ENCODE peak calls at places on chromosomes 12 and 14, in four cellular contexts. P is NCI-H460, F is A172, D is adipocyte. S is an unnamed sample.

GRCh38 chr12:116248930-116249329 is 28.6 kb downstream of the MED13L start:
- DNase-seq in F (no peak), P (no peak), D (no peak), S (no peak)

GRCh38 chr12:13101854-13102375 is 1.6 kb downstream of the GSG1 start:
- DNase-seq in P (peak), D (peak), F (peak), S (peak)

GRCh38 chr14:22520235-22520634 is 68.8 kb downstream of the DAD1 start:
- DNase-seq in D (peak), F (no peak), P (no peak), S (peak)

GRCh38 chr14:56150018-56150417 is 31.8 kb downstream of the PELI2 start:
- DNase-seq in F (no peak), D (no peak), P (no peak), S (no peak)

GRCh38 chr12:108802666-108803036 is 54.7 kb downstream of the SSH1 start:
- DNase-seq in D (peak), F (no peak), P (no peak), S (peak)

GRCh38 chr12:45314770-45315169 is 98.9 kb downstream of the ANO6 start:
- DNase-seq in D (no peak), P (no peak), F (no peak), S (no peak)

GRCh38 chr12:116159175-116159574 is 118.3 kb downstream of the MED13L start:
- DNase-seq in P (no peak), D (peak), F (no peak), S (peak)

GRCh38 chr14:70660967-70661871 is 19.5 kb downstream of the TTC9 start:
- DNase-seq in D (no peak), P (no peak), F (no peak), S (no peak)

GRCh38 chr14:76763362-76764041 is 2.2 kb downstream of the VASH1 start:
- DNase-seq in P (no peak), D (no peak), F (no peak), S (peak)

GRCh38 chr12:111444314-111444705 is 38.6 kb downstream of the SH2B3 start:
- DNase-seq in D (no peak), P (no peak), F (no peak), S (no peak)

GRCh38 chr12:43692064-43692463 is 66.5 kb downstream of the PUS7L start:
- DNase-seq in D (peak), P (no peak), F (peak), S (peak)

GRCh38 chr12:69421548-69421947 is 48.6 kb upstream of the FRS2 start:
- DNase-seq in P (no peak), F (no peak), D (no peak), S (no peak)

GRCh38 chr14:105537580-105538474 is 11.4 kb downstream of the TMEM121 start:
- DNase-seq in F (peak), D (peak), P (peak), S (peak)

GRCh38 chr12:12133259-12133658 is 62.5 kb downstream of the BCL2L14 start:
- DNase-seq in P (no peak), D (no peak), F (no peak), S (no peak)

GRCh38 chr14:75126679-75127473 is at the start of gene NEK9:
- DNase-seq in D (peak), F (no peak), P (peak), S (peak)

GRCh38 chr12:88207921-88208640 is 66.0 kb downstream of the TMTC3 start:
- DNase-seq in D (peak), P (no peak), F (no peak), S (peak)

GRCh38 chr14:104135904-104136471 is 2.4 kb upstream of the KIF26A start:
- DNase-seq in F (no peak), P (no peak), D (peak), S (no peak)

GRCh38 chr12:44525806-44526654 is 350.1 kb downstream of the NELL2 start:
- DNase-seq in P (no peak), F (no peak), D (no peak), S (no peak)

GRCh38 chr14:38828183-38828877 is 274.7 kb downstream of the SEC23A start:
- DNase-seq in P (no peak), F (no peak), D (no peak), S (no peak)

GRCh38 chr12:22543246-22544037 is 900 bp downstream of the C2CD5 start:
- DNase-seq in D (peak), F (no peak), P (no peak), S (peak)

GRCh38 chr12:106629797-106630669 is 47.2 kb downstream of the RFX4 start:
- DNase-seq in F (peak), P (no peak), D (no peak), S (peak)

GRCh38 chr14:23577004-23577681 is 1.4 kb downstream of the JPH4 start:
- DNase-seq in P (no peak), F (no peak), D (peak), S (peak)

GRCh38 chr12:47343684-47344567 is 264.2 kb upstream of the AMIGO2 start:
- DNase-seq in P (no peak), D (no peak), F (peak), S (peak)

GRCh38 chr12:43764528-43764927 is 5.8 kb downstream of the IRAK4 start:
- DNase-seq in P (no peak), F (no peak), D (no peak), S (no peak)

GRCh38 chr12:9642606-9643270 is 26.8 kb upstream of the CLEC2D start:
- DNase-seq in F (no peak), P (no peak), D (no peak), S (no peak)

GRCh38 chr14:58151264-58151700 is 731 bp downstream of the ARMH4 start:
- DNase-seq in F (no peak), D (no peak), P (no peak), S (no peak)

GRCh38 chr12:32454866-32455265 is 55.5 kb downstream of the FGD4 start:
- DNase-seq in F (no peak), P (no peak), D (no peak), S (no peak)

GRCh38 chr12:52235001-52235760 is 2.1 kb downstream of the KRT7 start:
- DNase-seq in F (no peak), P (no peak), D (peak), S (peak)

GRCh38 chr14:72563676-72564075 is 330.2 kb downstream of the DPF3 start:
- DNase-seq in P (no peak), F (no peak), D (no peak), S (no peak)

GRCh38 chr14:76782885-76783566 is 21.8 kb downstream of the VASH1 start:
- DNase-seq in P (no peak), F (no peak), D (no peak), S (no peak)

GRCh38 chr12:113727651-113728061 is 238.5 kb downstream of the RBM19 start:
- DNase-seq in P (peak), F (peak), D (peak), S (peak)

GRCh38 chr14:105529506-105530445 is 3.4 kb downstream of the TMEM121 start:
- DNase-seq in P (no peak), D (no peak), F (no peak), S (no peak)

GRCh38 chr12:88235183-88235833 is 93.2 kb downstream of the TMTC3 start:
- DNase-seq in P (no peak), D (no peak), F (no peak), S (no peak)

GRCh38 chr12:4164591-4165558 is 108.7 kb upstream of the CCND2 start:
- DNase-seq in D (peak), F (no peak), P (no peak), S (peak)

GRCh38 chr12:6352198-6353173 is 10.6 kb upstream of the TNFRSF1A start:
- DNase-seq in F (no peak), D (peak), P (no peak), S (peak)

GRCh38 chr14:51448831-51449665 is 202.7 kb upstream of the FRMD6 start:
- DNase-seq in D (peak), P (no peak), F (no peak), S (peak)

GRCh38 chr12:121522962-121523361 is 57.9 kb downstream of the KDM2B start:
- DNase-seq in P (no peak), D (no peak), F (no peak), S (no peak)